ENCODE peak calls at places on chromosomes 4 and X, in nine cellular contexts. Y, L, T, B, C, K, O, R and W are unnamed samples.
A peak's percentile ranks its signal among the peaks of the same experiment; 100 is the strongest.

GRCh38 chrX:123422875-123423274 is 238.8 kb downstream of the GRIA3 start:
- DNase-seq in Y (peak; percentile 17), L (no peak), T (no peak), B (no peak), C (peak; percentile 43), K (peak; percentile 3), O (peak; percentile 31), R (no peak), W (no peak)

GRCh38 chr4:168475745-168476144 is 4.5 kb downstream of the DDX60L start:
- DNase-seq in Y (no peak), L (no peak), T (no peak), B (no peak), C (peak; percentile 59), K (no peak), O (no peak), R (no peak), W (no peak)

GRCh38 chr4:78496021-78496643 is 55.4 kb upstream of the ANXA3 start:
- DNase-seq in Y (no peak), L (no peak), T (no peak), B (no peak), C (peak; percentile 30), K (no peak), O (no peak), R (no peak), W (no peak)

GRCh38 chr4:165454426-165454825 is 75.6 kb downstream of the CPE start:
- DNase-seq in Y (no peak), L (no peak), T (no peak), B (no peak), C (no peak), K (no peak), O (no peak), R (no peak), W (no peak)

GRCh38 chr4:52290468-52290867 is 239.4 kb downstream of the SPATA18 start:
- DNase-seq in Y (no peak), L (no peak), T (peak; percentile 22), B (no peak), C (no peak), K (no peak), O (no peak), R (no peak), W (peak; percentile 19)

GRCh38 chr4:169346840-169347239 is 76.1 kb upstream of the SH3RF1 start:
- DNase-seq in Y (no peak), L (no peak), T (no peak), B (no peak), C (no peak), K (no peak), O (no peak), R (no peak), W (no peak)

GRCh38 chr4:137524642-137525384 is 7.5 kb downstream of the PCDH18 start:
- DNase-seq in Y (no peak), L (no peak), T (no peak), B (no peak), C (no peak), K (no peak), O (no peak), R (no peak), W (no peak)

GRCh38 chr4:17068885-17069284 is 170.4 kb upstream of the LDB2 start:
- DNase-seq in Y (no peak), L (no peak), T (no peak), B (no peak), C (no peak), K (no peak), O (no peak), R (no peak), W (no peak)

GRCh38 chrX:39772057-39772832 is 325.5 kb downstream of the BCOR start:
- DNase-seq in Y (no peak), L (no peak), T (no peak), B (peak; percentile 45), C (peak; percentile 70), K (peak; percentile 34), O (no peak), R (no peak), W (no peak)

GRCh38 chrX:39819921-39820849 is 277.6 kb downstream of the BCOR start:
- DNase-seq in Y (no peak), L (no peak), T (no peak), B (no peak), C (no peak), K (no peak), O (peak; percentile 57), R (no peak), W (no peak)

GRCh38 chr4:118271788-118272187 is 81.0 kb downstream of the PRSS12 start:
- DNase-seq in Y (no peak), L (no peak), T (no peak), B (no peak), C (no peak), K (no peak), O (no peak), R (no peak), W (no peak)